ENCODE peak calls at places on chromosomes 11 and 22, in four cellular contexts. N is Peyer's patch, M is BE2C, L is left lung. O is an unnamed sample.

GRCh38 chr11:99015634-99016454 is 4.9 kb upstream of the CNTN5 start:
- DNase-seq in N (no peak), M (peak; percentile 14), L (no peak), O (no peak)

GRCh38 chr22:36839356-36840073 is 21.3 kb upstream of the NCF4 start:
- DNase-seq in M (no peak), N (no peak), L (no peak), O (peak; percentile 15)

GRCh38 chr22:35349704-35350538 is 31.0 kb upstream of the HMOX1 start:
- DNase-seq in L (peak; percentile 36), N (no peak), M (peak; percentile 65), O (peak; percentile 69)

GRCh38 chr11:134541951-134542350 is 129.9 kb upstream of the B3GAT1 start:
- DNase-seq in L (no peak), N (no peak), M (no peak), O (peak; percentile 40)

GRCh38 chr11:33110083-33110482 is 51.2 kb downstream of the CSTF3 start:
- DNase-seq in M (no peak), L (no peak), N (no peak), O (no peak)

GRCh38 chr22:50271519-50271970 is 1.4 kb upstream of the MAPK11 start:
- DNase-seq in M (peak; percentile 87), L (no peak), N (peak; percentile 81), O (peak; percentile 84)

GRCh38 chr22:25942126-25942988 is 200.4 kb downstream of the MYO18B start:
- DNase-seq in M (peak; percentile 25), N (no peak), L (no peak), O (no peak)

GRCh38 chr11:35211952-35212351 is 73.0 kb downstream of the CD44 start:
- DNase-seq in N (no peak), M (no peak), L (no peak), O (no peak)

GRCh38 chr11:2772544-2773031 is 72.8 kb upstream of the KCNQ1OT1 start:
- DNase-seq in L (peak; percentile 27), M (no peak), N (peak; percentile 39), O (no peak)

GRCh38 chr11:63614136-63614664 is at the start of gene PLAAT3:
- DNase-seq in L (peak; percentile 83), N (peak; percentile 83), M (peak; percentile 52), O (peak; percentile 94)

GRCh38 chr11:12827929-12828812 is 153.9 kb downstream of the TEAD1 start:
- DNase-seq in N (peak; percentile 67), M (no peak), L (no peak), O (no peak)

GRCh38 chr11:92272651-92273050 is 48.0 kb downstream of the FAT3 start:
- DNase-seq in M (no peak), L (no peak), N (no peak), O (no peak)

GRCh38 chr11:13343931-13344717 is 66.5 kb downstream of the BMAL1 start:
- DNase-seq in N (no peak), L (peak; percentile 52), M (peak; percentile 59), O (no peak)

GRCh38 chr11:110311783-110312578 is 15.6 kb upstream of the RDX start:
- DNase-seq in N (no peak), L (no peak), M (no peak), O (no peak)

GRCh38 chr11:94758671-94759070 is 9.5 kb upstream of the AMOTL1 start:
- DNase-seq in L (no peak), M (no peak), N (no peak), O (no peak)
- H3K4me1 ChIP-seq in L (no peaks in the 10 kb centered on the region), M (peaks cover 4% of the 10 kb centered on the region), N (no peaks in the 10 kb centered on the region), O (no peaks in the 10 kb centered on the region)

GRCh38 chr22:38127869-38128268 is 17.4 kb upstream of the BAIAP2L2 start:
- DNase-seq in M (no peak), N (no peak), L (no peak), O (no peak)
- H3K36me3 ChIP-seq in M (no peaks in the 10 kb centered on the region), N (no peaks in the 10 kb centered on the region), L (no peaks in the 10 kb centered on the region), O (peaks cover 9% of the 10 kb centered on the region)

DNA sequence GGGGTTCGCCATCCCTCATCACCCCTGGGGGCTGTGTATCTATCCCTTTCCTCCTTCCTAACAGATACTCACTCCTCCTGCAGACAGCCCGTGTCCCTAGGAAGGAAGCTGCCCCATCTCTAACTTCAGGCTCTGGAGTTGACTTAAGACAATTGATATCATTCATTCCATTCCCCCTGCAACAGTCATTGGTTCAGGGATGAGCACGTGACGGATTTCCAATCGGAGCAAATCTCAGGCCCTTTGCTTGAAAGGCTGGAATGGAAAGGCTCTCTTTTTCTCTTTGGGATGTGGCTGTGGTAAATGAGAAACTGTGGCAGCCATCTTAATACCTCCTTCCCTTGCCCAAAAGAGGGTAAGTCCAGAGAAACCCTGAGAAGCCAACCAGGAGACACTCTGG is 5.0 kb upstream of the SCUBE2 start:
- DNase-seq in M (no peak), L (no peak), N (no peak), O (no peak)
- H3K4me1 ChIP-seq in M (no peaks in the 10 kb centered on the region), L (peaks cover 5% of the 10 kb centered on the region), N (no peaks in the 10 kb centered on the region), O (no peaks in the 10 kb centered on the region)

DNA sequence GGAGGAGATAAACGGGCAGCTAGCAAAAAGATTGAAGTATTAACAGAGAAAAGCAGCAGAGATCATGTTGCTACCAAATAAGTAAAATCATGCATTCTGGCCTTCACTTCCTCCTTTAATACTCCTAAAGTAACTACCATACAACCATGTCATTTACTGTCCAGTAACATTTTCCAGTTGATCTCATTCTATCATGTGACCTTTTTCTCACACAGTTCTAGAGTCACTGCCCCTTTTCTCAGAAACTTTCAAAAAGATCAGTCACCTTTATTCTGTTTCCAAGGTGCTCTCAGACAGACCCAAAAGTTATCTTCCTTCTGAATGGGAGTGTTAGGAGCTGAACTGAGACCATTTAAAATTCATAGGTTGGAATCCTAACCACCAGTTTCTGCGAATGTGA is 984.4 kb downstream of the FAM181B start:
- DNase-seq in N (no peak), L (no peak), M (no peak), O (no peak)
- H3K36me3 ChIP-seq in N (no peaks in the 10 kb centered on the region), L (no peaks in the 10 kb centered on the region), M (no peaks in the 10 kb centered on the region), O (no peaks in the 10 kb centered on the region)

GRCh38 chr11:120214581-120214980 is 3.7 kb downstream of the OAF start:
- DNase-seq in N (no peak), L (no peak), M (no peak), O (no peak)
- H3K4me1 ChIP-seq in N (peaks cover 7% of the 10 kb centered on the region), L (peaks cover 20% of the 10 kb centered on the region), M (peaks cover 29% of the 10 kb centered on the region), O (peaks cover 13% of the 10 kb centered on the region)

GRCh38 chr11:124143034-124143433 is 27.8 kb downstream of the VWA5A start:
- DNase-seq in N (no peak), M (no peak), L (no peak), O (no peak)
- H3K36me3 ChIP-seq in N (no peaks in the 10 kb centered on the region), M (no peaks in the 10 kb centered on the region), L (no peaks in the 10 kb centered on the region), O (peaks cover 50% of the 10 kb centered on the region)